ENCODE peak calls at places on chromosomes 11 and 22, in six cellular contexts. E is GM06990, D is colonic mucosa, K is tibial artery, U is psoas muscle, P is HAP-1. C is an unnamed sample.

GRCh38 chr11:110715541-110715940 is 3.3 kb upstream of the ARHGAP20 start:
- DNase-seq in K (no peak), U (no peak), D (no peak), P (no peak), E (no peak), C (no peak)

GRCh38 chr11:36376888-36377758 is 81.0 kb downstream of the PRR5L start:
- DNase-seq in K (peak), U (peak), E (peak), P (peak), D (peak), C (peak)

GRCh38 chr22:37996515-37997246 is 12.3 kb upstream of the SOX10 start:
- DNase-seq in K (no peak), E (no peak), D (no peak), P (no peak), U (no peak), C (no peak)

GRCh38 chr22:49156662-49157285 is 670.9 kb downstream of the BRD1 start:
- DNase-seq in D (peak), K (peak), E (no peak), P (no peak), U (no peak), C (no peak)

GRCh38 chr22:50289942-50290630 is 17.4 kb downstream of the PLXNB2 start:
- DNase-seq in E (no peak), K (no peak), P (no peak), U (no peak), D (no peak), C (no peak)

GRCh38 chr11:95516786-95517185 is 272.8 kb downstream of the FAM76B start:
- DNase-seq in P (no peak), D (no peak), E (no peak), K (no peak), U (no peak), C (no peak)

GRCh38 chr22:39078329-39078728 is 1.3 kb downstream of the APOBEC3G start:
- DNase-seq in P (no peak), K (no peak), D (no peak), U (no peak), E (no peak), C (no peak)

GRCh38 chr11:111978028-111978771 is 41.1 kb downstream of the DIXDC1 start:
- DNase-seq in K (peak), E (no peak), D (peak), P (no peak), U (peak), C (peak)

GRCh38 chr11:36054628-36055027 is 110.8 kb downstream of the LDLRAD3 start:
- DNase-seq in K (no peak), D (no peak), U (no peak), P (no peak), E (no peak), C (no peak)

GRCh38 chr11:31817621-31818493 is 6.7 kb upstream of the PAX6 start:
- DNase-seq in D (no peak), U (no peak), K (no peak), P (no peak), E (no peak), C (no peak)

GRCh38 chr11:122172352-122173073 is 56.5 kb upstream of the BLID start:
- DNase-seq in E (no peak), P (no peak), D (no peak), U (no peak), K (no peak), C (no peak)

GRCh38 chr22:49448546-49448945 is 379.1 kb downstream of the BRD1 start:
- DNase-seq in D (no peak), E (no peak), P (no peak), U (no peak), K (peak), C (no peak)

GRCh38 chr11:126793596-126793995 is 207.0 kb downstream of the KIRREL3 start:
- DNase-seq in K (no peak), E (no peak), P (no peak), D (no peak), U (no peak), C (no peak)

GRCh38 chr22:38843201-38843715 is 570 bp downstream of the NPTXR start:
- DNase-seq in D (no peak), E (peak), K (no peak), P (peak), U (peak), C (no peak)

GRCh38 chr22:39693943-39694500 is 123.5 kb downstream of the CACNA1I start:
- DNase-seq in D (no peak), K (no peak), U (no peak), E (no peak), P (no peak), C (no peak)

GRCh38 chr11:88231894-88232482 is 56.7 kb upstream of the RAB38 start:
- DNase-seq in P (no peak), U (no peak), K (no peak), E (no peak), D (no peak), C (no peak)

GRCh38 chr22:37053310-37054077 is 2.0 kb downstream of the KCTD17 start:
- DNase-seq in P (no peak), D (peak), U (no peak), K (no peak), E (no peak), C (no peak)

GRCh38 chr22:49923445-49923844 is 5.0 kb downstream of the CRELD2 start:
- DNase-seq in K (no peak), E (peak), D (no peak), U (no peak), P (no peak), C (no peak)

GRCh38 chr22:24433001-24433867 is 5.8 kb downstream of the ADORA2A start:
- DNase-seq in U (no peak), P (no peak), K (no peak), D (no peak), E (no peak), C (peak)

GRCh38 chr11:88555829-88556202 is 218.3 kb upstream of the CTSC start:
- DNase-seq in P (no peak), E (no peak), K (no peak), D (no peak), U (no peak), C (no peak)

GRCh38 chr11:124481365-124482323 is 36.1 kb upstream of the OR8B8 start:
- DNase-seq in K (no peak), P (peak), U (no peak), E (no peak), D (no peak), C (no peak)

GRCh38 chr11:129943036-129943435 is 47.7 kb upstream of the NFRKB start:
- DNase-seq in K (no peak), P (no peak), E (no peak), D (no peak), U (no peak), C (no peak)

DNA sequence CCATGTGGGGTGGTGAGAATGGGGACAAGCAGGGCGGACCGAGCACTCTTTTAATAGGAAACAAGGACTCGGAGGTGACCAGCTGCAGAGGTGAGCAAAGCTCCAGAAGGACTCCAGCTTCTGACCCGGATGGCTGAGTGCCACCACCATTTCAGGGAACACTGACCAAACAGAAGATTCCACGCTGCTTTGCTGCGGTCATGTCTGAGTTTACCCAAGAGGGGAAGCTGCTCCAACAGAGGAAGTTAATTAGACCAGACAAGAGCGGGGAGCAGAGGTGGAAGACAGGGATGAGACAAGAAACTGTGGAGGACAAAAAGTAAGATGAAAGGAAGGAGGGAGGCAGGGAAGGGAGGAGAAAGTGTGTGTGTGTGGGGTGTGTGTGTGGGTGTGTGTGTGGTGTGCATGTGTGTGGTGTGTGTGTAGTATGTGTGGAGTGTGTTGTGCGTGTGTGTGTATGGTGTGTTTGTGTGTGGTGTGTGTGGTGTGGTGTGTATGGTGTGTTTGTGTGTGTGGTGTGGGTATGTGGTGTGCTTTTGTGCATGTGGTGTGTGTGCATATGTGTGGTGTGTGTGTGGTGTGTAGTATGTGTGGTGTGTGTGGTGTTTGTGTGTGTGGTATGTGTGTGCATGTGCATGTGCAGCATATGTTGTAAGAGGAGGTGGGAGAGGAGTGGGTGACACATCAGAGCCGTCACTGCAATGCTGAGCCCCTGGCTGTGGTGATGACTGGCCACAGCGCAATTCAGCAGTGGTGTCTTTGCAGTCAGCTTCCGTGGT is 82.2 kb upstream of the AKIP1 start:
- DNase-seq in U (no peak), E (no peak), D (no peak), P (no peak), K (no peak), C (no peak)
- H3K4me3 ChIP-seq in U (no peak), E (no peak), D (no peak), P (no peak), K (no peak), C (no peak)

GRCh38 chr11:72816404-72816990 is 2.3 kb downstream of the ATG16L2 start:
- DNase-seq in P (no peak), K (no peak), E (no peak), D (no peak), U (no peak), C (no peak)
- H3K4me3 ChIP-seq in P (no peak), K (no peak), E (peak), D (peak), U (no peak), C (no peak)

DNA sequence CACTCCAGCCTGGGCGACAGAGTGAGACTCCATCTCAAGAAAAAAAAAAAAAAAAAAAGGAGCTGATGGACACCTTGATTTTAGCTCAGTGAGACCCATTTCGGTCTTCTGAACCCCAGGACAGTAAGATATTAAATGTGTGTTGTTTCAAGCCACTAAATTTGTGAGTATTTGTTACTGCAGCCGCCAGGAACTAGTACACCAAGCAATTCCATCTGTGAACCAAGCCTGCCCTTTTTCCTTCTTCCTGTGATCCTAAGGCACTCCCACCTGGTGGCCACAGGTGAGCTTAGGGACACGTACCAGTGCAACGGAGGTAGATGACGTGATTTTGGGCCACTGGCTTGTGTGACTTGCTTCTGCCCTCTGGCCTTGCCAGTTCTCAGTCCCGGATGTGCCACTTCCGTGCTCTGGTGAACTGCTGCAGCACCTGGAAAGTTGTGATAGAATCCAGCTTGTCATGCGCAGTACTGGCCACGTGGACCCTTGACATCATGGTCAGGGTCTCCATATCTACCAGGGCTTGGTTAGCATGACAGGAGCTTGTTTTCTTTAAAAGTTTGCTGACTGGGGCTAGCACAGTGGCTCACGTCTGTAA is 19.6 kb upstream of the ATXN10 start:
- DNase-seq in U (no peak), E (no peak), D (no peak), K (no peak), P (no peak), C (no peak)
- H3K4me3 ChIP-seq in U (no peak), E (no peak), D (no peak), K (no peak), P (no peak), C (no peak)

DNA sequence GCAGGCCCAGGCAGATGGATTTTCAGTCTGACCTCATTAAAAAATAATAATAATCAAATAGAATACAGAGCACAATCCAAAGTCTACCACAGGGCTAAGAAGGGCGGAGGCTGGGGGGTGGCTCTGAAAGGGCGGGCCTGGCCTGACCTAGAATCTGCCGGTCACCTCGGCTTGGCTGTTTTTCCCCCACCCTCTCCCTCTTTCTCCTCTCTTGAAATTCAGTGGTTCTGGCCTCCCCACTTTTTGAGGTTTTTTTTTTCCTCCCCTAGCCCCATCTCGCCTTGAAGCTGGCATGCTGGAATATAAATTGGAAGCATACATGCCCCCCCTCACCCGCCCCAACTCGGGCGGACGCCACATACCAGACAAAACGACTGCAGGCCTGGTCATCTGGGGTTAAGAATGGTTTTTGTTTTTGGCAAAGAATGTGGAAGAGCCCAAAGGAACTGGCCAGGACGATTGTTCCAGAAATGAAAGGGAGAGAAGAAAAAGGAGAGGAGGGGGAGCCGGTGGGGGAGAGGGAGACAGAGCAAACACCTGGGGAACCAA is 25.1 kb downstream of the MN1 start:
- DNase-seq in E (no peak), D (no peak), U (peak), P (no peak), K (no peak), C (no peak)
- H3K4me3 ChIP-seq in E (no peak), D (no peak), U (peak), P (no peak), K (peak), C (peak)

GRCh38 chr22:42720263-42721044 is at the start of gene A4GALT:
- DNase-seq in U (no peak), E (peak), P (no peak), K (no peak), D (no peak), C (no peak)
- H3K4me3 ChIP-seq in U (peak), E (peak), P (peak), K (peak), D (peak), C (peak)

GRCh38 chr22:20983081-20983745 is 1.1 kb downstream of the LZTR1 start:
- DNase-seq in U (no peak), P (no peak), E (no peak), D (no peak), K (no peak), C (no peak)
- H3K4me3 ChIP-seq in U (peak), P (peak), E (peak), D (peak), K (peak), C (peak)

GRCh38 chr11:12719221-12719620 is 45.0 kb downstream of the TEAD1 start:
- DNase-seq in K (no peak), P (no peak), U (no peak), D (no peak), E (no peak), C (no peak)

GRCh38 chr11:12715941-12716340 is 41.7 kb downstream of the TEAD1 start:
- DNase-seq in U (no peak), D (no peak), P (no peak), E (no peak), K (no peak), C (no peak)

GRCh38 chr11:12716816-12717215 is 42.6 kb downstream of the TEAD1 start:
- DNase-seq in P (no peak), K (no peak), D (no peak), E (no peak), U (no peak), C (no peak)

GRCh38 chr11:12715131-12715530 is 40.9 kb downstream of the TEAD1 start:
- DNase-seq in E (no peak), P (no peak), U (no peak), K (no peak), D (no peak), C (no peak)

DNA sequence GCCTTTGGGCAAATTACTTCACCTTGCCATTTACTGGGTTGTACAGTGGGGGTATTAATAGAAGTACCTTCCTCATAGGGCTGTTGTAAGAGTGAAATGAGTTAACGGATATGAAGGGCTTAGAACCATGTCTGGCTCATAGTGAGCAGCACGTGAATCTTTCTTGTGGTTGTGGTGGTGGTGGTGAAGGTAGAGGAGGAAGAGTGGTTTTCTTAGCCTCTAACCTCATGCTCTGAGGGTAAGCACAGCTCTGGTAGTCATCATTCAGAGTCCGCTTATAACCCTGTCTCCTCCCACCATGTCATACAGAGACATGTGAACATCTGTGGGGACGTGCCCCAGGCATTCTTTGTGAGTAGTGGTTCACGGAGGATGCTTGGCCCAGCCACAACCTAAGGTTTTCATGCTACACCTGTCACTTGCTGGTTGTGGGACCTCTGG is 43.6 kb downstream of the TEAD1 start:
- DNase-seq in P (no peak), D (no peak), E (peak), U (no peak), K (no peak), C (no peak)
- H3K4me3 ChIP-seq in P (no peak), D (no peak), E (no peak), U (no peak), K (no peak), C (no peak)

GRCh38 chr22:35379146-35379993 is 1.5 kb upstream of the HMOX1 start:
- DNase-seq in E (no peak), P (no peak), D (peak), K (no peak), U (no peak), C (no peak)
- H3K4me3 ChIP-seq in E (no peak), P (no peak), D (no peak), K (no peak), U (no peak), C (no peak)

GRCh38 chr11:6746086-6746618 is 25.6 kb downstream of the OR2AG2 start:
- DNase-seq in D (peak), K (no peak), U (no peak), P (no peak), E (peak), C (no peak)
- H3K4me3 ChIP-seq in D (peak), K (no peak), U (peak), P (no peak), E (peak), C (peak)

C was measured in gastrocnemius medialis.